ENCODE peak calls at places on chromosomes 13 and 19, in five cellular contexts. O is GM12865, Y is pancreas, K is cardiac fibroblast, I is OCI-LY7. G is an unnamed sample.

GRCh38 chr13:36310417-36311108 is 12.9 kb upstream of the CCDC169 start:
- DNase-seq in Y (no peak), O (no peak), K (no peak), I (no peak), G (peak; percentile 9)

GRCh38 chr19:46602392-46603194 is 1.5 kb downstream of the CALM3 start:
- DNase-seq in Y (peak; percentile 76), I (no peak), O (no peak), K (no peak), G (peak; percentile 7)

GRCh38 chr19:2270157-2270571 is 11.8 kb downstream of the PEAK3 start:
- DNase-seq in K (no peak), Y (peak; percentile 88), I (peak; percentile 48), O (no peak), G (no peak)

GRCh38 chr19:23440207-23440606 is 44.9 kb upstream of the ZNF91 start:
- DNase-seq in K (no peak), O (no peak), Y (no peak), I (peak; percentile 24), G (no peak)

GRCh38 chr19:39864118-39864517 is 17.9 kb upstream of the FBL start:
- DNase-seq in Y (no peak), K (peak; percentile 18), I (no peak), O (no peak), G (no peak)

GRCh38 chr13:28585557-28585956 is 73.4 kb upstream of the POMP start:
- DNase-seq in K (no peak), Y (no peak), O (peak; percentile 20), I (no peak), G (no peak)

GRCh38 chr13:114019367-114019766 is 45.5 kb upstream of the C13orf46 start:
- DNase-seq in Y (no peak), O (peak; percentile 52), K (peak; percentile 22), I (peak; percentile 75), G (no peak)

GRCh38 chr13:113553541-113554332 is 30.8 kb upstream of the TFDP1 start:
- DNase-seq in K (no peak), O (no peak), I (no peak), Y (no peak), G (no peak)

GRCh38 chr19:7109678-7110289 is 40.3 kb downstream of the ZNF557 start:
- DNase-seq in Y (no peak), I (no peak), O (no peak), K (no peak), G (no peak)

GRCh38 chr19:48558018-48558684 is 6.2 kb downstream of the SULT2B1 start:
- DNase-seq in I (no peak), O (no peak), K (peak; percentile 71), Y (no peak), G (no peak)

GRCh38 chr13:71536201-71536600 is 330.8 kb downstream of the DACH1 start:
- DNase-seq in I (no peak), K (no peak), Y (no peak), O (no peak), G (no peak)

GRCh38 chr19:48683349-48683748 is 10.5 kb upstream of the NTN5 start:
- DNase-seq in K (peak; percentile 68), O (no peak), Y (no peak), I (peak; percentile 57), G (no peak)

GRCh38 chr13:46334423-46334822 is 52.6 kb downstream of the RUBCNL start:
- DNase-seq in O (no peak), Y (no peak), K (no peak), I (no peak), G (no peak)

GRCh38 chr13:99995104-99995502 is 13.5 kb downstream of the ZIC2 start:
- DNase-seq in K (no peak), O (no peak), I (no peak), Y (no peak), G (no peak)

DNA sequence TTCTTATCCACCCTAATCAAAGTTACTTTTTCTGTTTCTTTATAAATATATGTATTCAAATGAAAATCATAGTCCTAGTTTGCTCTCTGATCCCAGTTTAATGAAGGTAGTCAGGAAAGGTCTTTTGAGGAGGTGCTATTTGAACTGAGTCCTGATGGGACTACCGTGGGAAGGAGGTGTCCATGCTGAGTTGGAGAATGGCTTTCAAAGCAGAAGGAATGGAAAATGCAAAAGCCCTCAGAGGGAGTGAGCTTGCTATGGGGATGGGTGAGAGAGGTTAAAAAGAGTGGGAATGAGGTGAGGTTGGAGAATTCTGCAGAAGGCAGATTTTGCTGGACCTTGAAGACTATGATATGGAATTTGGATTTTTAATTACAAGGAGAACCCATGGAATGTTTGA is 193.6 kb downstream of the GPC6 start:
- DNase-seq in Y (no peak), O (no peak), I (no peak), K (no peak), G (no peak)
- TF ChIP-seq CTCF in Y (no peak), O (no peak), I (no peak), K (no peak), G (no peak)

GRCh38 chr13:92578358-92578757 is 648.2 kb upstream of the GPC6 start:
- DNase-seq in K (no peak), Y (no peak), I (no peak), O (no peak), G (no peak)

GRCh38 chr13:92575782-92576181 is 650.8 kb upstream of the GPC6 start:
- DNase-seq in Y (no peak), I (no peak), K (no peak), O (no peak), G (no peak)

GRCh38 chr13:92574499-92574898 is 652.1 kb upstream of the GPC6 start:
- DNase-seq in K (no peak), Y (no peak), O (no peak), I (no peak), G (no peak)

GRCh38 chr13:92572190-92572589 is 654.4 kb upstream of the GPC6 start:
- DNase-seq in I (no peak), O (no peak), Y (no peak), K (no peak), G (no peak)

DNA sequence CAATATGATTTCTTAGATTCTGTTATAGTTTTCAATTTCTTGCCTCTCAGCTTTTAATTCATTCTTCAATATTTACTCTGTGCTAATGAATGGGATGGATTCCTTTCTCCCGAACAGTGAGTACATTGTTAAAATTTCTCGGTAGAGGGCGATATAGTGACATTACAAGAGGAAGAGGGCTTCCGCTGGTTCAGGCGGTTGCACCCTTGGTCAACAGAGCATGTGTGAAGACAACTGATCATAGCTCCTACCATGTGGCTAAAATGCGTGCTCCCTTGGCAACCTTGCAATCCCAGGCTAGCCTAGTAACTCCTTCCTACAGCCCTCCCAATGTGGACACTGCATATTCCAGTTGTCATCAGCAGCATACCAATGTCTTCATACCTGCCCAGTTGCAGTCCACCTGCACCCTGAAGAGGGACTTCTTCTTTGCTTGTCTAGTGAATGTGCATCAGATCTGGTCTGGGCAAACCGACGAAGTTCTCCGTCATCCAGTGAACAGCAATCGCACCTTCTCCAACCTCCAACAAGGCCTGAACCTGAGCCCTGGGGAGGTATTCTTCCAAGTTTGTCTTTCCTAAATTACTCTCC is 653.0 kb upstream of the GPC6 start:
- DNase-seq in I (no peak), K (peak; percentile 2), O (peak; percentile 59), Y (no peak), G (peak; percentile 10)
- TF ChIP-seq CTCF in I (no peak), K (no peak), O (no peak), Y (no peak), G (no peak)

DNA sequence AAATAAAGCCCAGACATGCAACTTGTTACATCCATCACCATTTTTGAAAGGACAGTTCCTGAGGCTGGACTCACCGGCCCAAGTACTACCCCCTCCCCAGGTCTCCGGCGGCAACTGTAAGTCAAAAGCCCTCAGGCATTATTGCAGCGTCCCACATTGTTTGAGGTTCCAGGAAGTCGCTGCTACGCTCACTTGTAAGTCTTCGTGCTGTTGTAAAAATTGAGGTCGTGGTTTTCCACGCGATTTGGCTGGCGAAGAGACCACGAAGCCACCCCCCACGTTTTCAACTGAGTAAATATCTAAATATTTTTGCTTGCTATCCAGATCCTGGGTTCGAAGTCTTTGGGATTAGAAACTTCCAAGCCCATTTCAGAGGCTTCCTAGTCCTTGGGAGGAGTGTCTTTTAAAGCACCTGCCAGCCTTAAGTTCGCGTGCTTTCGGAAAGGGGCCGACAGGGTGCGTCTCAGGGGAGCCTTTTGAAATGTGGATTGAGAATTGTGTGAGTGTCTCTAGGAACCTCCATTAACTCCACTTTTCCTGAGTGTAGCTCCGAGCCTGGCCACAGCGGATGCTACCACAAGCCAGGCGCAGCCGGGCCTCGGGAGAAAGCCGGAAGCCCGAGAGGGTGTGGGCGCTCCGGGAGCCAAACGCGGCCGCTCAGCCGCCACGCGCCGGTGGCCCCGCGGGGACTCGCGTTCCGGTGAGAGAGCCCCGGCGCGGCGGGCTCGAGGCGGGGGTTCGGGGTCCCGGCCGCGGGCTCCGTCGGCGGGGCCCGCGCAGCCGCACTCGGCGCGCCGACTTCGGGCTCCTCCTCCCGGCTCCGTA is at the start of gene FNDC3A:
- DNase-seq in K (peak; percentile 69), O (peak; percentile 75), I (peak; percentile 72), Y (peak; percentile 89), G (peak; percentile 13)
- TF ChIP-seq CTCF in K (peak; percentile 15), O (no peak), I (peak; percentile 34), Y (no peak), G (no peak)

DNA sequence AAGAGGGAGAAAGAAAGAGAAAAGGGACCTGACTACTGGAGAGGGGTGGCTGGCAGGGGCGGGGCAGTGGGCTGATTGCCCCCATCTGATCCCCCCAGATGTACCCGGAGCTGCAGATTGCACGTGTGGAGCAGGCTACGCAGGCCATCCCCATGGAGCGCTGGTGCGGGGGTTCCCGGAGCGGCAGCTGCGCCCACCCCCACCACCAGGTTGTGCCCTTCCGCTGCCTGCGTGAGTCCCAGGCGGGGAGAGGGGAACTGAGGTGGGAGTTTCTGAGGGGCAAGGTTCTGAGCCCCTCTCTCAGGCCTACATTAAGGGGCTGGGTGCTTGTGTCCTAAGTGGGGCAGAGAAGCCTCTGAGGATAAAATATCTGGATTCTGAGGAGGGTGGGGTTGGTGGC is 2.4 kb downstream of the APLP1 start:
- DNase-seq in I (no peak), K (no peak), Y (no peak), O (no peak), G (no peak)
- TF ChIP-seq CTCF in I (no peak), K (no peak), Y (no peak), O (no peak), G (no peak)

DNA sequence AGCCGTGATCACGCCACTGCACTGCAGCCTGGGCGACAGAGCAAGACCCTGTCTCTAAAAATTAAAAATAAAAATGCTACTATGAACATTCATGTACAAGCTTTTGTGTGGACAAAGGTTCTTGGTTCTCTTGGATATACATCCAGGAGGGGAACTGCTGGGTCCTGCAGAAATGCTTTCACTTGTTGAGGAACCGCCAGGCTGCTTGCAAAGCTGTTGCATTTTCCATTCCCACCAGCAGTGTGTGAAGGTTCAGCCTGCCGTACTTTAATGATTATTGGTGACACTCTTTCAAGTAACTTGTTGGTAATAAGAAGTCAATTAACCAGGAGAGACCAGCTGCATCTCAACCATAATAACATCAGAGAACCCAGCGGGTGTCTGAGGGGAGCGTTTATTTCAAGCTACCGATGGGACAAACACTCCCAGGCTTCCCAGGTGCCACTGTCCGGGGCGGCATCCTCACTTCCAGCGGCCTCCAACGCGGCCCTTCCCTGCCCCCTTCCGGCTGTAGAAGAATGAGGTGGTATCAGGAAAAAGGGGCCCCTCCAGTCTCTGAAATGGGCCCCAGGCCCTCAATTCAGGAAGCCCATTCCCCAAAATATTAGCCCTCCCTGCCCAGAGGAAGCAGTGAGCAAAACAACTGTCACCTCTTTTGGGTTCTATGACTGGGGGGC is 15.2 kb upstream of the PPP1R12C start:
- DNase-seq in K (no peak), Y (no peak), O (no peak), I (peak; percentile 45), G (peak; percentile 25)
- TF ChIP-seq CTCF in K (no peak), Y (no peak), O (peak; percentile 5), I (peak; percentile 77), G (no peak)

GRCh38 chr19:10855879-10856522 is 7.8 kb downstream of the C19orf38 start:
- DNase-seq in K (peak; percentile 28), Y (no peak), O (peak; percentile 54), I (peak; percentile 58), G (no peak)
- TF ChIP-seq CTCF in K (peak; percentile 67), Y (peak; percentile 16), O (peak; percentile 66), I (peak; percentile 76), G (peak; percentile 47)

G was measured in GM20000.